ENCODE peak calls at places on chromosomes 3 and 15, in eight cellular contexts. O is GM23338, H is hepatocyte, S is OCI-LY7, N is HCT116, R is MM.1S, F is GM23248, P is PC-3. V is an unnamed sample.

GRCh38 chr15:63894662-63894949 is 60.9 kb upstream of the HERC1 start:
- DNase-seq in N (no peak), R (no peak), F (no peak), P (no peak), H (no peak), S (no peak), O (no peak), V (no peak)

GRCh38 chr3:52827866-52828376 is 2.6 kb downstream of the ITIH4 start:
- DNase-seq in S (no peak), O (peak), P (no peak), H (peak), F (no peak), R (no peak), N (no peak), V (peak)

GRCh38 chr3:67947808-67948508 is 293.5 kb upstream of the SUCLG2 start:
- DNase-seq in P (peak), F (no peak), R (peak), O (peak), H (peak), S (peak), N (no peak), V (peak)

GRCh38 chr3:8765528-8765927 is 3.9 kb downstream of the OXTR start:
- DNase-seq in H (no peak), F (no peak), P (no peak), R (no peak), O (no peak), N (no peak), S (no peak), V (no peak)

GRCh38 chr3:178129109-178129508 is 407.1 kb upstream of the KCNMB2 start:
- DNase-seq in H (no peak), S (no peak), O (no peak), P (no peak), N (no peak), R (no peak), F (peak), V (no peak)

GRCh38 chr3:99645277-99646106 is 7.1 kb downstream of the COL8A1 start:
- DNase-seq in F (peak), H (no peak), P (peak), R (no peak), S (peak), O (peak), N (peak), V (peak)

GRCh38 chr3:128282392-128283196 is 129.3 kb downstream of the EEFSEC start:
- DNase-seq in F (peak), H (no peak), O (peak), P (no peak), S (no peak), N (no peak), R (no peak), V (no peak)

GRCh38 chr15:70257573-70258220 is 160.0 kb upstream of the TLE3 start:
- DNase-seq in S (peak), P (no peak), H (no peak), O (no peak), F (no peak), N (no peak), R (peak), V (no peak)

GRCh38 chr15:66033143-66033542 is 163.9 kb downstream of the RAB11A start:
- DNase-seq in N (no peak), O (no peak), F (no peak), P (no peak), R (no peak), S (no peak), H (no peak), V (no peak)

GRCh38 chr3:120177907-120178306 is 83.7 kb upstream of the GSK3B start:
- DNase-seq in O (peak), S (no peak), R (no peak), P (peak), H (no peak), N (no peak), F (peak), V (no peak)

GRCh38 chr3:66239513-66240135 is 18.8 kb downstream of the SLC25A26 start:
- DNase-seq in R (peak), O (no peak), N (no peak), H (no peak), F (no peak), P (no peak), S (no peak), V (no peak)

GRCh38 chr3:53250453-53250852 is 5.4 kb downstream of the TKT start:
- DNase-seq in H (no peak), F (no peak), P (no peak), N (no peak), O (no peak), R (no peak), S (no peak), V (no peak)

GRCh38 chr3:16467368-16467767 is 46.1 kb downstream of the RFTN1 start:
- DNase-seq in F (no peak), P (no peak), O (peak), N (no peak), S (no peak), R (no peak), H (no peak), V (no peak)

GRCh38 chr3:179666436-179667035 is 13.7 kb downstream of the USP13 start:
- DNase-seq in R (no peak), P (no peak), O (peak), S (no peak), H (no peak), N (no peak), F (peak), V (peak)

GRCh38 chr15:68849477-68849876 is 28.8 kb upstream of the ANP32A start:
- DNase-seq in S (peak), F (no peak), P (no peak), O (no peak), R (no peak), N (no peak), H (no peak), V (no peak)

GRCh38 chr15:51782357-51782896 is 31.0 kb downstream of the TMOD2 start:
- DNase-seq in F (peak), S (peak), O (peak), H (peak), R (no peak), N (peak), P (peak), V (peak)

GRCh38 chr15:99251436-99251821 is at the start of gene LRRC28:
- DNase-seq in P (no peak), O (no peak), N (no peak), F (no peak), S (no peak), H (no peak), R (no peak), V (no peak)

GRCh38 chr15:82810061-82810862 is 834 bp downstream of the WHAMM start:
- DNase-seq in S (peak), R (peak), P (peak), O (peak), N (no peak), F (peak), H (peak), V (peak)

GRCh38 chr15:73141216-73141900 is 89.1 kb downstream of the NEO1 start:
- DNase-seq in F (no peak), S (no peak), H (no peak), R (no peak), N (no peak), O (no peak), P (no peak), V (no peak)
- TF ChIP-seq EZH2phosphoT487 in F (no peak), S (no peak), H (no peak), R (no peak), N (no peak), O (no peak), P (no peak), V (no peak)

GRCh38 chr3:22894877-22895276 is 308.2 kb upstream of the UBE2E2 start:
- DNase-seq in R (no peak), N (no peak), S (no peak), H (no peak), O (no peak), P (no peak), F (no peak), V (no peak)
- TF ChIP-seq EZH2phosphoT487 in R (no peak), N (no peak), S (no peak), H (no peak), O (no peak), P (no peak), F (no peak), V (no peak)

GRCh38 chr3:111882194-111882593 is 23.1 kb downstream of the PHLDB2 start:
- DNase-seq in P (no peak), N (no peak), S (no peak), F (no peak), O (no peak), R (peak), H (no peak), V (no peak)
- TF ChIP-seq EZH2phosphoT487 in P (no peak), N (no peak), S (no peak), F (no peak), O (no peak), R (no peak), H (no peak), V (no peak)

GRCh38 chr3:28890373-28890772 is 390.5 kb upstream of the RBMS3 start:
- DNase-seq in F (no peak), R (no peak), S (no peak), H (no peak), P (no peak), O (no peak), N (no peak), V (no peak)
- TF ChIP-seq EZH2phosphoT487 in F (no peak), R (no peak), S (no peak), H (no peak), P (no peak), O (no peak), N (no peak), V (no peak)

DNA sequence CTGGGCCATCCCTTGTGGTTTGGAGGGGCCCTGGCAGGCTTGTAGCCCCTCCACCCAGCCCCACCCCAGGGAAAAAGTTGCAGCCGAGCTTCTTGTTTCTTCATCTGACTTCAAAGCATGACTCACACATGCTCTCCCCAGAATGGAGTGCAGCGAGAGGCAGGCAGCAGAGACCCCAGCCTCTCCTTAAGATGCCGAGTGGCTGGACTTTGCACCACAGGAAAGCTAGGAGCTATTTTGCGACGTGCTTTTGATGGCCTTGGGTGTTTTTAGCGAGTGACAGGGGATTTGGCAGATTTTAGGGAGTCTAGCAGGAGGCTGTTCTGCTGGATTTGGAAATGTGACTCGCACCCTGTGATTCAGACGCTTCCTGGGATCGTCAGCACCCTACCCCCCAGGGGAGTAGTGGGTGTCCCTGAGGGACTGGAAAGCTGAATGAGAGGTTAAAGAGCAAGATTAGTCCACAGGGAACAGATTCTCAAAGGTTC is 14.2 kb downstream of the BAHD1 start:
- DNase-seq in P (peak), S (no peak), F (peak), O (no peak), N (no peak), R (no peak), H (peak), V (no peak)
- TF ChIP-seq EZH2phosphoT487 in P (no peak), S (no peak), F (no peak), O (no peak), N (no peak), R (no peak), H (no peak), V (no peak)

GRCh38 chr3:40333416-40333815 is 23.9 kb downstream of the EIF1B start:
- DNase-seq in N (no peak), R (no peak), O (no peak), P (no peak), F (no peak), H (no peak), S (no peak), V (no peak)
- TF ChIP-seq EZH2phosphoT487 in N (no peak), R (no peak), O (no peak), P (no peak), F (no peak), H (no peak), S (no peak), V (no peak)

GRCh38 chr3:196996454-196997265 is 28.0 kb upstream of the PIGZ start:
- DNase-seq in S (no peak), O (no peak), P (no peak), H (no peak), R (no peak), F (no peak), N (no peak), V (no peak)
- TF ChIP-seq EZH2phosphoT487 in S (no peak), O (no peak), P (no peak), H (no peak), R (no peak), F (no peak), N (no peak), V (no peak)